ENCODE peak calls at places on chromosomes 11 and 22, in six cellular contexts. Q, T, B, H, L and W are unnamed samples.

GRCh38 chr11:79314906-79315689 is 125.7 kb downstream of the TENM4 start:
- DNase-seq in Q (peak; percentile 21), T (no peak), B (peak; percentile 27), H (no peak), L (no peak), W (no peak)

GRCh38 chr11:59158206-59159068 is 13.5 kb upstream of the DTX4 start:
- DNase-seq in Q (peak; percentile 85), T (no peak), B (peak; percentile 51), H (peak; percentile 49), L (peak; percentile 39), W (no peak)

GRCh38 chr11:206516-207212 is 535 bp downstream of the BET1L start:
- DNase-seq in Q (no peak), T (peak; percentile 54), B (no peak), H (no peak), L (no peak), W (peak; percentile 54)

GRCh38 chr11:15493066-15493465 is 378.3 kb downstream of the INSC start:
- DNase-seq in Q (no peak), T (no peak), B (peak; percentile 61), H (no peak), L (no peak), W (no peak)

GRCh38 chr11:118151421-118151820 is 1.2 kb downstream of the SCN4B start:
- DNase-seq in Q (peak; percentile 34), T (no peak), B (peak; percentile 63), H (no peak), L (no peak), W (no peak)

GRCh38 chr11:109249597-109249996 is 172.4 kb upstream of the C11orf87 start:
- DNase-seq in Q (no peak), T (no peak), B (no peak), H (no peak), L (no peak), W (no peak)

GRCh38 chr11:67599149-67599548 is 7.6 kb upstream of the NDUFV1 start:
- DNase-seq in Q (no peak), T (no peak), B (no peak), H (no peak), L (no peak), W (no peak)

GRCh38 chr22:46849951-46850350 is 87.5 kb downstream of the TBC1D22A start:
- DNase-seq in Q (no peak), T (no peak), B (no peak), H (no peak), L (no peak), W (no peak)

GRCh38 chr11:84407091-84407490 is 1120.9 kb upstream of the CCDC90B start:
- DNase-seq in Q (no peak), T (no peak), B (no peak), H (no peak), L (peak; percentile 69), W (no peak)

GRCh38 chr22:41557401-41558240 is 3.2 kb upstream of the CSDC2 start:
- DNase-seq in Q (no peak), T (peak; percentile 89), B (peak; percentile 92), H (no peak), L (peak; percentile 42), W (peak; percentile 75)

GRCh38 chr22:46107089-46107664 is 43.1 kb upstream of the PPARA start:
- DNase-seq in Q (no peak), T (peak; percentile 61), B (no peak), H (peak; percentile 90), L (no peak), W (peak; percentile 97)

GRCh38 chr11:69892237-69892985 is 73.2 kb upstream of the FGF3 start:
- DNase-seq in Q (no peak), T (peak; percentile 18), B (no peak), H (no peak), L (peak; percentile 76), W (peak; percentile 42)

GRCh38 chr11:10326080-10326964 is 21.4 kb downstream of the ADM start:
- DNase-seq in Q (peak; percentile 31), T (no peak), B (peak; percentile 30), H (peak; percentile 58), L (no peak), W (peak; percentile 81)

GRCh38 chr11:69852051-69852450 is 32.8 kb upstream of the FGF3 start:
- DNase-seq in Q (no peak), T (no peak), B (no peak), H (no peak), L (no peak), W (no peak)

GRCh38 chr22:30326704-30327362 is at the start of gene TBC1D10A:
- DNase-seq in Q (peak; percentile 92), T (peak; percentile 92), B (peak; percentile 87), H (peak; percentile 93), L (peak; percentile 91), W (peak; percentile 99)

GRCh38 chr11:72634472-72635095 is 39.6 kb downstream of the PDE2A start:
- DNase-seq in Q (no peak), T (peak; percentile 68), B (no peak), H (no peak), L (no peak), W (no peak)

GRCh38 chr11:119537641-119538253 is 114.8 kb upstream of the THY1 start:
- DNase-seq in Q (no peak), T (no peak), B (no peak), H (no peak), L (peak; percentile 2), W (no peak)

GRCh38 chr11:107570015-107570414 is 4.5 kb upstream of the ALKBH8 start:
- DNase-seq in Q (no peak), T (no peak), B (no peak), H (no peak), L (no peak), W (no peak)

GRCh38 chr11:2647167-2647566 is 52.6 kb downstream of the KCNQ1OT1 start:
- DNase-seq in Q (no peak), T (no peak), B (no peak), H (no peak), L (no peak), W (no peak)

GRCh38 chr11:2649848-2650247 is 49.9 kb downstream of the KCNQ1OT1 start:
- DNase-seq in Q (no peak), T (no peak), B (no peak), H (no peak), L (no peak), W (no peak)

GRCh38 chr11:2645779-2646118 is 54.0 kb downstream of the KCNQ1OT1 start:
- DNase-seq in Q (no peak), T (no peak), B (no peak), H (no peak), L (no peak), W (no peak)

GRCh38 chr11:2649400-2649799 is 50.4 kb downstream of the KCNQ1OT1 start:
- DNase-seq in Q (no peak), T (no peak), B (no peak), H (no peak), L (no peak), W (no peak)

GRCh38 chr11:2647953-2648352 is 51.8 kb downstream of the KCNQ1OT1 start:
- DNase-seq in Q (no peak), T (no peak), B (no peak), H (no peak), L (no peak), W (no peak)
- H3K9me3 ChIP-seq in Q (peaks cover 31% of the 10 kb centered on the region), T (peaks cover 87% of the 10 kb centered on the region), B (peaks cover 3% of the 10 kb centered on the region), H (peaks cover 75% of the 10 kb centered on the region), L (peaks cover 49% of the 10 kb centered on the region), W (no peaks in the 10 kb centered on the region)

GRCh38 chr11:33724644-33725035 is 11.6 kb downstream of the CD59 start:
- DNase-seq in Q (no peak), T (no peak), B (peak; percentile 52), H (no peak), L (no peak), W (no peak)

GRCh38 chr11:33721291-33721840 is 14.9 kb downstream of the CD59 start:
- DNase-seq in Q (peak; percentile 81), T (peak; percentile 66), B (peak; percentile 80), H (peak; percentile 83), L (peak; percentile 37), W (no peak)

GRCh38 chr11:33723238-33723881 is 12.9 kb downstream of the CD59 start:
- DNase-seq in Q (peak; percentile 80), T (peak; percentile 70), B (peak; percentile 92), H (peak; percentile 56), L (no peak), W (no peak)

GRCh38 chr11:33721984-33722383 is 14.2 kb downstream of the CD59 start:
- DNase-seq in Q (no peak), T (no peak), B (no peak), H (peak; percentile 77), L (no peak), W (no peak)

GRCh38 chr11:33722579-33723234 is 13.5 kb downstream of the CD59 start:
- DNase-seq in Q (peak; percentile 86), T (peak; percentile 61), B (peak; percentile 82), H (peak; percentile 73), L (no peak), W (no peak)
- H3K27me3 ChIP-seq in Q (no peaks in the 10 kb centered on the region), T (no peaks in the 10 kb centered on the region), B (no peaks in the 10 kb centered on the region), H (no peaks in the 10 kb centered on the region), L (no peaks in the 10 kb centered on the region), W (no peaks in the 10 kb centered on the region)

GRCh38 chr22:19115628-19116027 is 6.6 kb downstream of the DGCR2 start:
- DNase-seq in Q (no peak), T (peak; percentile 16), B (no peak), H (no peak), L (no peak), W (no peak)
- TF ChIP-seq CTCF in Q (peak; percentile 35), T (no peak), B (no peak), H (no peak), L (peak; percentile 54), W (no peak)

GRCh38 chr22:17964153-17964552 is 60.2 kb downstream of the MICAL3 start:
- DNase-seq in Q (no peak), T (no peak), B (peak; percentile 57), H (no peak), L (no peak), W (no peak)

GRCh38 chr22:17965538-17966402 is 58.6 kb downstream of the MICAL3 start:
- DNase-seq in Q (no peak), T (no peak), B (no peak), H (no peak), L (no peak), W (no peak)

GRCh38 chr22:17963015-17963414 is 61.3 kb downstream of the MICAL3 start:
- DNase-seq in Q (no peak), T (no peak), B (no peak), H (no peak), L (no peak), W (no peak)

GRCh38 chr22:17966403-17966717 is 58.0 kb downstream of the MICAL3 start:
- DNase-seq in Q (no peak), T (no peak), B (no peak), H (no peak), L (no peak), W (no peak)

DNA sequence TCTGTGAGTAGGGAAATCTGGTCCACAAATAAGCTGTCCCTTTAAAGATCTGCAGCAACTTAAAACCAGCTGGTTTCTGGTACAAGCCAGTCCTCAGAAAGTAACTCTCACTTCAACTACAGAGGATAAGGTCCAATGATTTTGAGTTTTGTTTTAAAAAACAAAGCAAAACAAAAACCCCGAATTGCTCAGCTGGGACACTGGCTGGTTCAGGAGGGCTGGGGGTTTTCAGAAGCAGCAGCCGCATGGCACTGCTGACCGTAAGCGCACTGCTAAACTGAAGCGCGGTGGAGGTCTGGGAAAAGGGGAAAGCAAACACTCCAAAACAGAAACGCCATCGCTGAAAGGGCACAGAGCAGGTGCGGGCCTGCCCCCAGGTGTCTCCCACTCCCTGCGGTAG is 59.7 kb downstream of the MICAL3 start:
- DNase-seq in Q (no peak), T (no peak), B (no peak), H (no peak), L (no peak), W (no peak)
- H3K9me3 ChIP-seq in Q (no peaks in the 10 kb centered on the region), T (no peaks in the 10 kb centered on the region), B (no peaks in the 10 kb centered on the region), H (no peaks in the 10 kb centered on the region), L (no peaks in the 10 kb centered on the region), W (no peaks in the 10 kb centered on the region)